ENCODE peak calls at places on chromosome 20, in ten cellular contexts. B is Ammon's horn; F is NCI-H774; E is mesendoderm; I is stimulated activated CD8-positive, alpha-beta memory T cell treated with anti-CD3 and anti-CD28 coated beads, Interleukin-2, amount 100 ng/mL, for 1 hour; H is effector memory CD8-positive, alpha-beta T cell; Y is NCI-H2029; Q is NCI-H2171 treated with DMSO at 0.1 percent for 48 hours; X is coronary artery; R is RPMI8226. A is an unnamed sample.

GRCh38 chr20:50594591-50595432 is 84.6 kb downstream of the PTPN1 start:
- DNase-seq in Y (no peak), R (peak; percentile 27), E (peak; percentile 74), F (no peak), B (no peak), I (no peak), Q (peak; percentile 76), X (no peak), H (no peak), A (no peak)

GRCh38 chr20:63653041-63653973 is at the start of gene STMN3:
- DNase-seq in R (peak; percentile 91), F (peak; percentile 81), I (no peak), H (peak; percentile 59), E (peak; percentile 97), X (peak; percentile 85), Y (peak; percentile 71), B (peak; percentile 93), Q (peak; percentile 98), A (no peak)

GRCh38 chr20:58700823-58701222 is 8.2 kb downstream of the NPEPL1 start:
- DNase-seq in E (no peak), R (no peak), I (no peak), X (peak; percentile 69), Q (no peak), F (no peak), B (no peak), Y (no peak), H (no peak), A (no peak)

GRCh38 chr20:11117808-11118528 is 444.2 kb upstream of the JAG1 start:
- DNase-seq in R (no peak), H (no peak), F (no peak), Y (no peak), E (peak; percentile 14), Q (no peak), X (no peak), I (no peak), B (no peak), A (no peak)

GRCh38 chr20:38260378-38261053 is at the start of gene KIAA1755:
- DNase-seq in E (no peak), H (no peak), I (no peak), F (no peak), B (peak; percentile 84), Y (no peak), Q (no peak), R (no peak), X (no peak), A (no peak)

GRCh38 chr20:59403261-59403961 is 103.0 kb downstream of the EDN3 start:
- DNase-seq in E (peak; percentile 53), R (peak; percentile 60), I (peak; percentile 62), H (peak; percentile 69), Q (peak; percentile 72), F (peak; percentile 32), B (peak; percentile 59), X (no peak), Y (no peak), A (peak; percentile 77)

GRCh38 chr20:51331466-51331865 is 211.1 kb downstream of the NFATC2 start:
- DNase-seq in Y (no peak), I (no peak), X (no peak), B (peak; percentile 62), H (no peak), F (no peak), R (no peak), Q (no peak), E (no peak), A (no peak)

GRCh38 chr20:59010995-59011873 is 4.2 kb upstream of the CTSZ start:
- DNase-seq in I (no peak), B (peak; percentile 29), H (no peak), F (no peak), X (no peak), Y (no peak), Q (no peak), R (no peak), E (peak; percentile 83), A (no peak)

GRCh38 chr20:1838479-1839279 is 56.5 kb upstream of the SIRPA start:
- DNase-seq in F (no peak), H (no peak), Y (no peak), Q (no peak), E (peak; percentile 42), X (no peak), B (peak; percentile 57), R (no peak), I (no peak), A (no peak)

GRCh38 chr20:15214051-15214450 is 876.6 kb upstream of the FLRT3 start:
- DNase-seq in X (no peak), R (no peak), E (no peak), F (no peak), Q (no peak), Y (no peak), H (no peak), I (no peak), B (no peak), A (no peak)

GRCh38 chr20:37992802-37993538 is 40.3 kb downstream of the TTI1 start:
- DNase-seq in R (peak; percentile 12), F (no peak), H (peak; percentile 2), X (no peak), Y (peak; percentile 12), I (no peak), Q (peak; percentile 46), E (peak; percentile 13), B (no peak), A (no peak)

GRCh38 chr20:63595416-63596127 is 21.5 kb upstream of the HELZ2 start:
- DNase-seq in B (no peak), R (no peak), X (no peak), I (no peak), E (no peak), H (no peak), Y (no peak), F (no peak), Q (no peak), A (no peak)

GRCh38 chr20:35653430-35653734 is 11.3 kb downstream of the CPNE1 start:
- DNase-seq in B (no peak), F (no peak), Q (no peak), H (no peak), E (no peak), I (no peak), Y (no peak), X (no peak), R (no peak), A (no peak)

GRCh38 chr20:63966172-63966943 is 3.4 kb downstream of the ZNF512B start:
- DNase-seq in B (no peak), E (no peak), H (no peak), R (no peak), Q (no peak), Y (no peak), F (no peak), I (no peak), X (no peak), A (no peak)

GRCh38 chr20:19784511-19785172 is 26.6 kb downstream of the RIN2 start:
- DNase-seq in R (peak; percentile 67), F (peak; percentile 61), Q (peak; percentile 68), H (no peak), E (peak; percentile 76), I (no peak), Y (peak; percentile 79), X (no peak), B (peak; percentile 91), A (no peak)

GRCh38 chr20:55586626-55587025 is 418.7 kb downstream of the CBLN4 start:
- DNase-seq in X (no peak), R (no peak), B (no peak), F (peak; percentile 27), I (no peak), H (no peak), Q (no peak), Y (no peak), E (no peak), A (no peak)

GRCh38 chr20:35283441-35284266 is 918 bp downstream of the EIF6 start:
- DNase-seq in Y (no peak), X (no peak), F (no peak), I (no peak), B (no peak), H (no peak), Q (no peak), R (no peak), E (no peak), A (no peak)

GRCh38 chr20:60851826-60852704 is 400.0 kb upstream of the CDH4 start:
- DNase-seq in Q (peak; percentile 4), R (peak; percentile 18), E (peak; percentile 51), H (no peak), F (peak; percentile 21), Y (peak; percentile 33), I (no peak), X (no peak), B (peak; percentile 8), A (no peak)

GRCh38 chr20:51376121-51376520 is 166.4 kb downstream of the NFATC2 start:
- DNase-seq in E (peak; percentile 14), Q (no peak), I (no peak), R (no peak), X (no peak), Y (no peak), F (no peak), B (peak; percentile 41), H (no peak), A (no peak)

GRCh38 chr20:37997516-37997915 is 35.7 kb downstream of the TTI1 start:
- DNase-seq in R (no peak), B (no peak), I (no peak), E (no peak), X (no peak), Y (no peak), F (no peak), Q (no peak), H (no peak), A (no peak)

GRCh38 chr20:50313223-50313820 is 122.7 kb downstream of the CEBPB start:
- DNase-seq in F (no peak), E (no peak), X (peak; percentile 38), Y (no peak), B (no peak), Q (no peak), R (no peak), H (no peak), I (no peak), A (no peak)

GRCh38 chr20:38833857-38834164 is 28.3 kb downstream of the PPP1R16B start:
- DNase-seq in Q (no peak), E (no peak), B (no peak), I (no peak), F (no peak), X (no peak), R (no peak), H (peak; percentile 23), Y (no peak), A (no peak)

GRCh38 chr20:21607971-21608735 is 94.3 kb upstream of the NKX2-2 start:
- DNase-seq in B (peak; percentile 91), Y (peak; percentile 91), F (peak; percentile 89), R (peak; percentile 75), I (no peak), E (no peak), H (no peak), X (no peak), Q (no peak), A (no peak)

GRCh38 chr20:25289886-25290597 is 42.2 kb downstream of the PYGB start:
- DNase-seq in X (no peak), H (no peak), I (no peak), R (no peak), Q (no peak), F (no peak), E (no peak), Y (no peak), B (no peak), A (no peak)

GRCh38 chr20:44247676-44248419 is 740 bp downstream of the GDAP1L1 start:
- DNase-seq in B (peak; percentile 9), X (no peak), Y (no peak), R (peak; percentile 67), H (no peak), E (peak; percentile 78), F (no peak), I (no peak), Q (no peak), A (no peak)

GRCh38 chr20:63628246-63628975 is 1.5 kb upstream of the GMEB2 start:
- DNase-seq in B (no peak), Y (peak; percentile 84), E (no peak), Q (peak; percentile 95), I (no peak), X (no peak), R (peak; percentile 83), H (no peak), F (peak; percentile 78), A (peak; percentile 37)

GRCh38 chr20:6173481-6173880 is 50.7 kb upstream of the FERMT1 start:
- DNase-seq in H (no peak), I (no peak), R (no peak), E (no peak), B (no peak), F (no peak), X (no peak), Y (no peak), Q (no peak), A (no peak)

GRCh38 chr20:44704551-44704971 is 10.6 kb upstream of the CCN5 start:
- DNase-seq in B (no peak), Y (no peak), Q (no peak), F (no peak), X (no peak), H (no peak), E (no peak), I (no peak), R (no peak), A (no peak)

A was measured in activated CD8-positive, alpha-beta memory T cell treated with anti-CD3 and anti-CD28 coated beads for 48 hours.